ENCODE peak calls at places on chromosomes 12 and 14, in eight cellular contexts. W is non-pigmented ciliary epithelial cell; K is neuronal stem cell; C is SK-MEL-5; M is left ventricle myocardium inferior; A is esophagus squamous epithelium; X is tibial artery; P is stimulated activated CD8-positive, alpha-beta memory T cell treated with anti-CD3 and anti-CD28 coated beads, Interleukin-12 subunit alpha, Interleukin-12 subunit beta, amount 100 ng/mL, for 4 hours. U is an unnamed sample.

GRCh38 chr12:78802593-78802992 is 62.0 kb upstream of the SYT1 start:
- DNase-seq in W (peak), K (no peak), C (peak), M (no peak), A (no peak), X (no peak), P (no peak), U (no peak)

GRCh38 chr12:40829738-40830144 is 137.5 kb downstream of the CNTN1 start:
- DNase-seq in W (no peak), K (no peak), C (no peak), M (no peak), A (no peak), X (no peak), P (no peak), U (no peak)

GRCh38 chr14:73782623-73783022 is 68.4 kb upstream of the PNMA1 start:
- DNase-seq in W (no peak), K (no peak), C (no peak), M (no peak), A (no peak), X (no peak), P (no peak), U (no peak)

GRCh38 chr12:84807249-84807648 is 105.3 kb downstream of the SLC6A15 start:
- DNase-seq in W (no peak), K (no peak), C (no peak), M (no peak), A (no peak), X (no peak), P (no peak), U (no peak)

GRCh38 chr12:121128908-121129704 is 3.6 kb upstream of the P2RX7 start:
- DNase-seq in W (no peak), K (no peak), C (peak), M (peak), A (peak), X (peak), P (peak), U (no peak)

GRCh38 chr12:26691234-26691970 is 141.6 kb downstream of the ITPR2 start:
- DNase-seq in W (peak), K (peak), C (peak), M (no peak), A (no peak), X (no peak), P (no peak), U (peak)

GRCh38 chr12:100268835-100269564 is 2.0 kb downstream of the SCYL2 start:
- DNase-seq in W (no peak), K (no peak), C (peak), M (no peak), A (no peak), X (no peak), P (no peak), U (no peak)

GRCh38 chr12:19997996-19998395 is 370.3 kb upstream of the PDE3A start:
- DNase-seq in W (no peak), K (no peak), C (no peak), M (no peak), A (no peak), X (no peak), P (no peak), U (no peak)

GRCh38 chr12:120399531-120399930 is 30.6 kb upstream of the MSI1 start:
- DNase-seq in W (peak), K (no peak), C (peak), M (no peak), A (no peak), X (no peak), P (no peak), U (no peak)

GRCh38 chr12:12641650-12642049 is 30.0 kb downstream of the CREBL2 start:
- DNase-seq in W (no peak), K (no peak), C (no peak), M (no peak), A (no peak), X (no peak), P (no peak), U (no peak)

GRCh38 chr12:75725505-75726120 is 214.2 kb upstream of the KRR1 start:
- DNase-seq in W (peak), K (no peak), C (peak), M (no peak), A (no peak), X (no peak), P (no peak), U (no peak)

GRCh38 chr14:68631691-68632590 is 160.9 kb downstream of the ZFP36L1 start:
- DNase-seq in W (no peak), K (no peak), C (no peak), M (no peak), A (no peak), X (no peak), P (no peak), U (peak)

GRCh38 chr12:41683513-41683912 is 461.2 kb downstream of the GXYLT1 start:
- DNase-seq in W (no peak), K (no peak), C (no peak), M (no peak), A (no peak), X (no peak), P (no peak), U (no peak)

GRCh38 chr12:131599214-131600159 is 111.4 kb upstream of the SFSWAP start:
- DNase-seq in W (no peak), K (no peak), C (no peak), M (no peak), A (no peak), X (no peak), P (no peak), U (no peak)

GRCh38 chr12:124694250-124694649 is 126.8 kb upstream of the NCOR2 start:
- DNase-seq in W (no peak), K (no peak), C (no peak), M (no peak), A (no peak), X (no peak), P (no peak), U (no peak)

GRCh38 chr12:89060133-89060532 is 292.2 kb downstream of the DUSP6 start:
- DNase-seq in W (no peak), K (peak), C (no peak), M (no peak), A (no peak), X (no peak), P (no peak), U (no peak)